ENCODE peak calls at places on chromosome 14, in four cellular contexts. Q, B, N and F are unnamed samples.

GRCh38 chr14:71711619-71712018 is 220.6 kb upstream of the RGS6 start:
- DNase-seq in Q (no peak), B (no peak), N (no peak), F (no peak)

GRCh38 chr14:69235708-69236107 is 24.2 kb upstream of the GALNT16 start:
- DNase-seq in Q (no peak), B (no peak), N (no peak), F (no peak)

GRCh38 chr14:36976571-36977023 is 195.8 kb downstream of the SLC25A21 start:
- DNase-seq in Q (no peak), B (peak), N (no peak), F (peak)

GRCh38 chr14:90846511-90846910 is 30.3 kb upstream of the TTC7B start:
- DNase-seq in Q (no peak), B (no peak), N (no peak), F (no peak)

GRCh38 chr14:35248476-35248788 is 43.8 kb upstream of the PSMA6 start:
- DNase-seq in Q (no peak), B (no peak), N (no peak), F (no peak)

GRCh38 chr14:64074961-64075619 is 219.1 kb downstream of the ESR2 start:
- DNase-seq in Q (peak), B (no peak), N (no peak), F (no peak)

GRCh38 chr14:76376878-76377523 is 1.1 kb downstream of the ESRRB start:
- DNase-seq in Q (no peak), B (no peak), N (no peak), F (no peak)

GRCh38 chr14:68501621-68502052 is 291.2 kb downstream of the ZFP36L1 start:
- DNase-seq in Q (no peak), B (no peak), N (no peak), F (no peak)

GRCh38 chr14:75188520-75189267 is 12.3 kb upstream of the TMED10 start:
- DNase-seq in Q (no peak), B (no peak), N (no peak), F (no peak)

GRCh38 chr14:36319899-36320209 is 583 bp downstream of the MBIP start:
- DNase-seq in Q (no peak), B (no peak), N (no peak), F (no peak)

GRCh38 chr14:95045255-95045701 is 112.1 kb downstream of the DICER1 start:
- DNase-seq in Q (no peak), B (no peak), N (no peak), F (no peak)

GRCh38 chr14:93522221-93522620 is 91.5 kb downstream of the UNC79 start:
- DNase-seq in Q (no peak), B (no peak), N (no peak), F (no peak)

GRCh38 chr14:34129927-34130552 is 179.2 kb upstream of the EGLN3 start:
- DNase-seq in Q (no peak), B (no peak), N (no peak), F (no peak)

GRCh38 chr14:77882631-77883030 is 82.7 kb downstream of the ADCK1 start:
- DNase-seq in Q (no peak), B (no peak), N (no peak), F (no peak)

GRCh38 chr14:76516884-76517283 is 140.9 kb downstream of the ESRRB start:
- DNase-seq in Q (no peak), B (no peak), N (no peak), F (no peak)

GRCh38 chr14:76742961-76743360 is 18.3 kb upstream of the VASH1 start:
- DNase-seq in Q (no peak), B (no peak), N (no peak), F (no peak)

GRCh38 chr14:21964180-21964579 is 290.6 kb upstream of the OR4E1 start:
- DNase-seq in Q (no peak), B (no peak), N (no peak), F (no peak)

DNA sequence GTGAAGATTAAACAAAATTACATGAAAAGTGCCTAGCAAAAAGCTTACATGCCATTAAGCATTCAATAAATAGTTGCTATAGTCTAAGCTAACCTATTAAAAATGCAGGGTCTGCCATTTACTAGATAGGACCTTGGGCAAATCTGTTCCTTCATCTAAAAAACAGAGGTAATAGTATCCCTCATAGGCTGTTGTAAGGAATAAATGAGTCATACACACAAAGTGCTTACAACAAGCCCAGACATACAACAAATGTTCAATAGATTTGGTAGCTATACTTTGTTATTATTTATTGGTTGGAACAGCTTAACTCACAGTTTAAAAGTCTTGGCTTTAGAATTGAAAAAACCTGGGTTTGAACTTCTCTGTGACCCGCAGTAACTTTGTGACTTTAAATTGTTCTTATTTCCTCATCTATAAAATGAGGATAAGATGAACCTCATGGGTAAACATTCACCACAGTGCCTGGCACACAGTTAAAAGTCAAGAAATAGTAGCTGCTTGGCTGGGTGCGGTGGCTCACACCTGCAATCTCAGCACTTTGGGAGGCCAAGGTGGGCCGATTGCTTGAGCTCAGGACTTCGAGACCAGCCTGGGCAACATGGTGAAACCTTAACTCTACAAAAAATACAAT is 24.7 kb downstream of the HEATR5A start:
- DNase-seq in Q (no peak), B (no peak), N (no peak), F (no peak)
- TF ChIP-seq RAD21 in Q (no peak), B (no peak), N (no peak), F (no peak)

GRCh38 chr14:101358320-101358569 is 203.1 kb upstream of the DIO3 start:
- DNase-seq in Q (no peak), B (no peak), N (no peak), F (no peak)

GRCh38 chr14:101360045-101360931 is 201.0 kb upstream of the DIO3 start:
- DNase-seq in Q (no peak), B (peak), N (no peak), F (no peak)

GRCh38 chr14:101361044-101361443 is 200.3 kb upstream of the DIO3 start:
- DNase-seq in Q (no peak), B (no peak), N (no peak), F (no peak)

GRCh38 chr14:101358726-101359125 is 202.6 kb upstream of the DIO3 start:
- DNase-seq in Q (no peak), B (no peak), N (no peak), F (no peak)

GRCh38 chr14:101359221-101360044 is 201.9 kb upstream of the DIO3 start:
- DNase-seq in Q (no peak), B (no peak), N (no peak), F (no peak)
- TF ChIP-seq RAD21 in Q (no peak), B (no peak), N (no peak), F (no peak)

DNA sequence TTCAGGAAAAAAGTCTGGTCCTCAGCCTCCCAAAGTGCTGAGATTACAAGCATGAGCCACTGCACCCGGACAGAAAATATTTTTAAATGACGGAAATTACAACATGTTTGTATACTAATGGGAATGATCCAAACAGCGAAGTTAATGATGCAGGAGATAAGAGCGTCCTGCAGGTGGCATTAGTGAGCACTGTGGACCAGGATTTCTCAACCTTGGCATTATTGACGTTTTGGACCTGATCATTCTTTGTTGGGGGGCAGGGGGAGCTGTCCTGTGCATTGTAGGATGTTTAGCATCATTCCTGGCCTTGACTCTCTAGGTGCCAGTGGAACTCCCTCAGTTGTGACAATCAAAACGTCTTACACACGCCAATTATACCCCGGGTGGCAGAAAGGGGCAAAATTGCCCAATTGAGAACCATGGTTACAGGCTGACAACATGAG is 34.1 kb downstream of the SCFD1 start:
- DNase-seq in Q (peak), B (peak), N (peak), F (peak)
- TF ChIP-seq RAD21 in Q (peak), B (no peak), N (peak), F (peak)

GRCh38 chr14:96423446-96424103 is 31.6 kb downstream of the AK7 start:
- DNase-seq in Q (no peak), B (no peak), N (no peak), F (no peak)

GRCh38 chr14:96421236-96421635 is 29.3 kb downstream of the AK7 start:
- DNase-seq in Q (no peak), B (peak), N (no peak), F (no peak)

GRCh38 chr14:96423012-96423411 is 31.1 kb downstream of the AK7 start:
- DNase-seq in Q (no peak), B (no peak), N (no peak), F (no peak)

GRCh38 chr14:96424104-96424989 is 32.4 kb downstream of the AK7 start:
- DNase-seq in Q (peak), B (peak), N (peak), F (peak)
- TF ChIP-seq RAD21 in Q (peak), B (peak), N (peak), F (no peak)

DNA sequence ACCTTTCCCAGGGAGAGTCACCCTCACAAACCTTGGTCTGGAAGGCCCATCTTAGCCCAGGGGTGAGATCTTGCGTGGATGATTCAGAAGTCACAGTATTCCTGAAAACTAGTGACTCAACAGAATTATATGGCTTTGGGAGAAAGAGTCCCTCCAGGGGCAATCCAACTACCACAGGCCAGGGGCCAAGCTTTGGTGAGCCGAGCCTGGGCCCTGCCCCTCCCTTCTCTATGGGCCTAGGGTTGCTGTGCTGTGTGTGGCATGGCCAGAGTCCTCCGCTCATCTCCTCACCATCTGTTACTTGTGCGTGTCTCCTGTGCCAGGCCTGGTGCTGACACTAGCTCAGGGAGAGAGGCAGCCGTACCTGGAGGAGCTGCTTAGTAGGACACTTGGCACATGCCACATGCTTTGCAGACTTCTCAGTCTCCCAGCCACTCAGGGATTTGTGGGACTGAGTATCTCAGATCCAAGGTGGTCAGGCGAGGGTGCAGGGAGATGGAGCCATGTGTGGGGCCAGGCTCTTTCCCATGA is 93.8 kb downstream of the SLC25A47 start:
- DNase-seq in Q (peak), B (no peak), N (no peak), F (no peak)
- TF ChIP-seq RAD21 in Q (no peak), B (no peak), N (no peak), F (no peak)

GRCh38 chr14:88322505-88323085 is 474 bp downstream of the KCNK10 start:
- DNase-seq in Q (no peak), B (no peak), N (no peak), F (no peak)
- TF ChIP-seq RAD21 in Q (no peak), B (no peak), N (no peak), F (no peak)

DNA sequence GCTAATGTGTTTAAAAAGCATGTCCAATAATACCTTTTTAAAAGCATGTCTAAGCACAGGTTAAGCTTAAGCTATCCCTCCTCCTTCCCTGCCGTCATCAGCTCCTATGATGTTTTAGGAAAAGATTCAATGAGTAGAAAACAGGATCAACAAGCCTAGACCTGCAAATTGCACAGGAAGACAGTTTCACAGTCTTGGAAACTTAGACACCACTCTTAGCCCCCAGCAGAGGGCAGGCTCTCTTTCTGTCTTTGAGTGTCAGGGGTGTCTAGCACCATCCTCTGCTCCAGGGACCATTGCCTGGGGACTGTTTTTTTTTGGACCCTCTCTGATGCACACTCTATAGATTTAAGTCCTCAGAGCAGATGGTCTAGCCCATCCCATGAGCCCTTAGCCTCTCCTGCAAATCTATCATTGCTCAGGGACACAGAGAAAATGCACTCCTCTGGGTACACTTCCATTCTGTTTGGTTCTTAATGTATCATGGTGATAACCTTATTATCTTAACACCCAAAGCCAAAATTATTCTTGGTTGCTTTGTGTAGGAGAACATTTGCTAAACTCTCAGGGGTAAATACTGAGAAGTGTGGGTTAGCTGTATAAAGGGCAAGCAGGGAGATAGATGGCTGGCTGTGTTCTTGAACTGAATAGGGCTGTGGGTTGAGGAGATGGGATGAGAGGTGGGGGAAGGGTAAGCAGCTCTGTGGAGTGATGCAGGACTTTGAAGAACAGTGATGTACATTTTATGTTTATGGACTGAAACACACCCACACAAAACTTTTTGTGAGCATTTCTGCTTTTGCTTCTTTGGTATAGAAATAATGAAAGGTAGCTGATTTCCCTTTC is 259.9 kb upstream of the DDHD1 start:
- DNase-seq in Q (no peak), B (no peak), N (no peak), F (peak)
- TF ChIP-seq RAD21 in Q (peak), B (no peak), N (peak), F (peak)